ENCODE peak calls at places on chromosomes 11 and 22, in five cellular contexts. Z is upper lobe of right lung, F is AG09319, B is AG09309, S is foreskin fibroblast. H is an unnamed sample.
A peak's percentile ranks its signal among the peaks of the same experiment; 100 is the strongest.

GRCh38 chr11:126838779-126839178 is 161.8 kb downstream of the KIRREL3 start:
- DNase-seq in Z (no peak), F (no peak), B (no peak), S (no peak), H (no peak)

GRCh38 chr11:120224872-120225371 is 14.1 kb downstream of the OAF start:
- DNase-seq in Z (no peak), S (no peak), B (no peak), F (no peak), H (no peak)

GRCh38 chr11:75757651-75758050 is 10.9 kb upstream of the DGAT2 start:
- DNase-seq in F (no peak), Z (no peak), B (no peak), S (no peak), H (no peak)

GRCh38 chr11:113876074-113876797 is 864 bp upstream of the USP28 start:
- DNase-seq in S (no peak), Z (no peak), F (no peak), B (no peak), H (no peak)

GRCh38 chr11:6596237-6596877 is 7.1 kb downstream of the RRP8 start:
- DNase-seq in S (no peak), Z (no peak), B (no peak), F (no peak), H (no peak)

GRCh38 chr11:1453611-1454386 is 32.8 kb downstream of the MOB2 start:
- DNase-seq in S (no peak), B (no peak), Z (no peak), F (no peak), H (no peak)

GRCh38 chr11:32176223-32176811 is 85.4 kb downstream of the RCN1 start:
- DNase-seq in Z (no peak), B (peak; percentile 44), F (peak; percentile 56), S (peak; percentile 60), H (no peak)

GRCh38 chr11:119434531-119435330 is 11.8 kb upstream of the THY1 start:
- DNase-seq in F (no peak), Z (no peak), S (no peak), B (no peak), H (no peak)

GRCh38 chr11:118609380-118610219 is 2.2 kb downstream of the PHLDB1 start:
- DNase-seq in Z (no peak), F (no peak), S (no peak), B (no peak), H (no peak)

GRCh38 chr11:45146072-45147016 is at the start of gene PRDM11:
- DNase-seq in Z (peak; percentile 90), F (peak; percentile 44), S (peak; percentile 82), B (peak; percentile 27), H (no peak)

GRCh38 chr11:67284811-67285540 is 4.1 kb upstream of the ANKRD13D start:
- DNase-seq in S (no peak), F (no peak), Z (peak; percentile 62), B (no peak), H (no peak)

GRCh38 chr11:76850815-76851214 is 9.9 kb upstream of the ACER3 start:
- DNase-seq in B (no peak), F (no peak), S (no peak), Z (no peak), H (peak; percentile 15)

GRCh38 chr11:119134389-119134978 is 13.1 kb downstream of the HINFP start:
- DNase-seq in F (no peak), S (no peak), Z (no peak), B (no peak), H (no peak)

GRCh38 chr11:126113515-126113957 is 50.9 kb upstream of the CDON start:
- DNase-seq in F (peak; percentile 96), Z (peak; percentile 90), S (peak; percentile 95), B (peak; percentile 96), H (peak; percentile 98)

GRCh38 chr11:62676698-62677097 is 2.2 kb downstream of the UBXN1 start:
- DNase-seq in B (no peak), S (no peak), Z (no peak), F (no peak), H (no peak)

GRCh38 chr11:94884322-94884721 is 89.0 kb downstream of the CWC15 start:
- DNase-seq in Z (no peak), F (no peak), S (no peak), B (no peak), H (no peak)

GRCh38 chr11:99069831-99070444 is 49.2 kb downstream of the CNTN5 start:
- DNase-seq in F (no peak), S (no peak), B (no peak), Z (no peak), H (no peak)

GRCh38 chr11:57481915-57482781 is 21.8 kb downstream of the RTN4RL2 start:
- DNase-seq in Z (no peak), B (no peak), S (no peak), F (no peak), H (no peak)

GRCh38 chr11:75055511-75055910 is 41.2 kb downstream of the OR2AT4 start:
- DNase-seq in B (no peak), F (no peak), S (no peak), Z (no peak), H (no peak)

GRCh38 chr11:34305095-34305692 is 52.6 kb downstream of the ABTB2 start:
- DNase-seq in B (no peak), F (no peak), S (no peak), Z (no peak), H (no peak)

GRCh38 chr22:33921576-33922181 is 1.4 kb upstream of the LARGE1 start:
- DNase-seq in S (peak; percentile 22), F (no peak), B (no peak), Z (peak; percentile 77), H (no peak)

GRCh38 chr11:62337682-62338181 is 484 bp downstream of the ASRGL1 start:
- DNase-seq in B (no peak), F (no peak), Z (peak; percentile 69), S (no peak), H (no peak)

GRCh38 chr11:819943-820649 is 1.4 kb downstream of the PNPLA2 start:
- DNase-seq in F (no peak), S (peak; percentile 52), B (no peak), Z (peak; percentile 97), H (no peak)

GRCh38 chr11:115042002-115042401 is 363.7 kb downstream of the NXPE2 start:
- DNase-seq in B (no peak), F (no peak), S (no peak), Z (no peak), H (no peak)

GRCh38 chr22:19566599-19567382 is 42.6 kb upstream of the CLDN5 start:
- DNase-seq in S (no peak), Z (no peak), B (no peak), F (no peak), H (no peak)

H was measured in GM04503.